ENCODE peak calls at places on chromosomes 13 and 19, in nine cellular contexts. D is naive thymus-derived CD8-positive, alpha-beta T cell; J is AG20443; H is EL; T is cerebellar cortex; Y is T-helper 9 cell; N is mucosa of descending colon; X is activated T-cell treated with anti-CD3 and anti-CD28 coated beads, Interleukin-2, amount 50 U/mL, for 4 hours; A is H9. E is an unnamed sample.

GRCh38 chr19:55493052-55493649 is 4.9 kb downstream of the SSC5D start:
- DNase-seq in D (no peak), J (peak), H (peak), T (no peak), Y (no peak), N (no peak), X (no peak), A (no peak), E (no peak)

GRCh38 chr13:37344051-37344450 is 238.6 kb upstream of the CSNK1A1L start:
- DNase-seq in D (no peak), J (no peak), H (no peak), T (no peak), Y (no peak), N (no peak), X (no peak), A (no peak), E (no peak)

GRCh38 chr19:19458110-19458816 is 52.8 kb downstream of the GATAD2A start:
- DNase-seq in D (no peak), J (no peak), H (no peak), T (no peak), Y (no peak), N (peak), X (no peak), A (no peak), E (no peak)

GRCh38 chr13:103031332-103031873 is 34.8 kb downstream of the SLC10A2 start:
- DNase-seq in D (no peak), J (no peak), H (no peak), T (no peak), Y (no peak), N (no peak), X (no peak), A (no peak), E (no peak)

GRCh38 chr19:4456843-4457653 is 546 bp downstream of the UBXN6 start:
- DNase-seq in D (no peak), J (peak), H (peak), T (no peak), Y (peak), N (peak), X (peak), A (peak), E (no peak)

GRCh38 chr13:64397699-64398098 is 2832.4 kb downstream of the PCDH9 start:
- DNase-seq in D (no peak), J (no peak), H (peak), T (no peak), Y (no peak), N (no peak), X (no peak), A (no peak), E (no peak)

GRCh38 chr19:40411125-40411842 is 1.9 kb downstream of the PRX start:
- DNase-seq in D (no peak), J (no peak), H (no peak), T (no peak), Y (no peak), N (no peak), X (no peak), A (no peak), E (no peak)

GRCh38 chr19:53865918-53866696 is 1.6 kb upstream of the MYADM start:
- DNase-seq in D (peak), J (peak), H (peak), T (peak), Y (peak), N (peak), X (peak), A (peak), E (peak)

GRCh38 chr13:24916464-24916863 is 152.5 kb downstream of the RNF17 start:
- DNase-seq in D (no peak), J (no peak), H (no peak), T (no peak), Y (no peak), N (no peak), X (no peak), A (no peak), E (no peak)

GRCh38 chr13:44313674-44314073 is 60.0 kb upstream of the SERP2 start:
- DNase-seq in D (no peak), J (peak), H (peak), T (no peak), Y (no peak), N (no peak), X (no peak), A (no peak), E (no peak)

GRCh38 chr13:40553356-40553755 is 113.1 kb downstream of the FOXO1 start:
- DNase-seq in D (no peak), J (no peak), H (no peak), T (no peak), Y (no peak), N (no peak), X (no peak), A (no peak), E (no peak)

E was measured in Peyer's patch.